ENCODE peak calls at places on chromosomes 12 and 14, in eight cellular contexts. N is fibroblast of the conjunctiva, U is mesendoderm, O is D341Med, H is upper lobe of right lung, J is GM04504, X is ELR, C is neural crest cell. G is an unnamed sample.
A peak's percentile ranks its signal among the peaks of the same experiment; 100 is the strongest.

GRCh38 chr12:57456737-57457490 is 1.8 kb downstream of the INHBE start:
- DNase-seq in N (no peak), U (no peak), O (no peak), H (no peak), J (no peak), X (no peak), C (no peak), G (no peak)

GRCh38 chr14:90985601-90986242 is 74.7 kb downstream of the RPS6KA5 start:
- DNase-seq in N (no peak), U (no peak), O (no peak), H (no peak), J (no peak), X (no peak), C (no peak), G (no peak)

GRCh38 chr14:100290607-100291304 is 15.5 kb downstream of the SLC25A29 start:
- DNase-seq in N (no peak), U (no peak), O (no peak), H (peak; percentile 40), J (no peak), X (no peak), C (no peak), G (no peak)

GRCh38 chr14:73264896-73265720 is 27.8 kb downstream of the PAPLN start:
- DNase-seq in N (no peak), U (no peak), O (peak; percentile 29), H (no peak), J (no peak), X (no peak), C (no peak), G (no peak)

GRCh38 chr12:69467400-69467799 is 2.8 kb upstream of the FRS2 start:
- DNase-seq in N (no peak), U (no peak), O (no peak), H (no peak), J (no peak), X (no peak), C (no peak), G (no peak)

GRCh38 chr14:35385042-35385839 is 19.3 kb downstream of the NFKBIA start:
- DNase-seq in N (peak; percentile 70), U (no peak), O (peak; percentile 80), H (no peak), J (peak; percentile 94), X (peak; percentile 82), C (no peak), G (peak; percentile 73)

GRCh38 chr12:71726548-71726947 is 28.1 kb upstream of the RAB21 start:
- DNase-seq in N (no peak), U (no peak), O (no peak), H (no peak), J (no peak), X (no peak), C (no peak), G (no peak)

GRCh38 chr14:57199911-57200310 is 68.8 kb downstream of the EXOC5 start:
- DNase-seq in N (peak; percentile 23), U (no peak), O (no peak), H (no peak), J (no peak), X (peak; percentile 59), C (no peak), G (no peak)

GRCh38 chr14:93045965-93046695 is 69.6 kb downstream of the ITPK1 start:
- DNase-seq in N (no peak), U (no peak), O (no peak), H (no peak), J (peak; percentile 22), X (peak; percentile 87), C (no peak), G (peak; percentile 62)

GRCh38 chr12:43238281-43238680 is 313.7 kb downstream of the ADAMTS20 start:
- DNase-seq in N (no peak), U (no peak), O (no peak), H (no peak), J (no peak), X (no peak), C (no peak), G (no peak)

GRCh38 chr12:129215436-129216025 is 362.3 kb downstream of the GLT1D1 start:
- DNase-seq in N (no peak), U (no peak), O (no peak), H (no peak), J (no peak), X (no peak), C (no peak), G (no peak)

GRCh38 chr14:102988054-102988453 is 65.6 kb downstream of the AMN start:
- DNase-seq in N (no peak), U (no peak), O (no peak), H (no peak), J (no peak), X (no peak), C (no peak), G (no peak)

GRCh38 chr12:44847888-44848770 is 28.0 kb downstream of the NELL2 start:
- DNase-seq in N (no peak), U (no peak), O (no peak), H (no peak), J (no peak), X (no peak), C (no peak), G (no peak)

GRCh38 chr12:118035194-118036041 is 18.9 kb downstream of the RFC5 start:
- DNase-seq in N (no peak), U (peak; percentile 48), O (peak; percentile 34), H (no peak), J (no peak), X (peak; percentile 73), C (no peak), G (no peak)

GRCh38 chr12:112937741-112938719 is at the start of gene OAS3:
- DNase-seq in N (peak; percentile 57), U (peak; percentile 16), O (peak; percentile 62), H (peak; percentile 96), J (peak; percentile 64), X (peak; percentile 87), C (no peak), G (peak; percentile 39)

GRCh38 chr12:52291267-52291935 is at the start of gene KRT81:
- DNase-seq in N (no peak), U (no peak), O (no peak), H (no peak), J (no peak), X (no peak), C (no peak), G (no peak)